ENCODE peak calls at places on chromosome 16, in six cellular contexts. P is dermis microvascular lymphatic vessel endothelial cell; R is CD4-positive, CD25-positive, alpha-beta regulatory T cell; X is heart right ventricle; S is fibroblast of the conjunctiva; O is T follicular helper cell. V is an unnamed sample.

GRCh38 chr16:2795714-2796143 is 2.5 kb upstream of the PRSS41 start:
- DNase-seq in S (no peak), P (no peak), R (no peak), X (no peak), O (no peak), V (peak)

GRCh38 chr16:31083081-31083480 is 5.7 kb downstream of the PRSS53 start:
- DNase-seq in O (no peak), P (no peak), R (no peak), S (no peak), X (no peak), V (no peak)

GRCh38 chr16:10984509-10984908 is 40.1 kb downstream of the CLEC16A start:
- DNase-seq in S (no peak), P (no peak), R (peak), X (no peak), O (no peak), V (no peak)

GRCh38 chr16:85707528-85708095 is 18.9 kb upstream of the GINS2 start:
- DNase-seq in R (no peak), X (no peak), S (no peak), P (no peak), O (no peak), V (no peak)

GRCh38 chr16:30114411-30114810 is 1.1 kb upstream of the GDPD3 start:
- DNase-seq in S (no peak), X (no peak), R (no peak), O (no peak), P (no peak), V (no peak)

GRCh38 chr16:61872778-61873119 is 163.5 kb downstream of the CDH8 start:
- DNase-seq in R (no peak), S (no peak), X (no peak), O (no peak), P (no peak), V (no peak)

GRCh38 chr16:26668026-26668425 is 398.7 kb upstream of the C16orf82 start:
- DNase-seq in O (no peak), R (no peak), X (no peak), S (no peak), P (no peak), V (no peak)

GRCh38 chr16:68887107-68887506 is 43.8 kb downstream of the TANGO6 start:
- DNase-seq in S (no peak), O (no peak), R (no peak), P (no peak), X (no peak), V (no peak)

GRCh38 chr16:75415169-75415908 is 18.0 kb downstream of the CFDP1 start:
- DNase-seq in R (no peak), X (no peak), S (no peak), O (no peak), P (no peak), V (no peak)

GRCh38 chr16:61798741-61799140 is 237.5 kb downstream of the CDH8 start:
- DNase-seq in S (no peak), P (no peak), R (no peak), O (no peak), X (no peak), V (no peak)

GRCh38 chr16:19884021-19884485 is 595 bp downstream of the GPRC5B start:
- DNase-seq in X (peak), O (no peak), S (no peak), R (no peak), P (peak), V (peak)

GRCh38 chr16:3023669-3024478 is at the start of the genes HCFC1R1 and THOC6:
- DNase-seq in R (peak), P (peak), S (peak), O (peak), X (peak), V (peak)

GRCh38 chr16:76081936-76082335 is 195.3 kb upstream of the CNTNAP4 start:
- DNase-seq in P (no peak), R (no peak), S (no peak), O (no peak), X (no peak), V (no peak)

GRCh38 chr16:6573577-6573976 is 759.1 kb upstream of the RBFOX1 start:
- DNase-seq in S (no peak), X (peak), R (no peak), P (no peak), O (no peak), V (peak)

GRCh38 chr16:51763072-51763658 is 612.1 kb upstream of the SALL1 start:
- DNase-seq in P (no peak), X (no peak), O (no peak), S (no peak), R (no peak), V (no peak)

GRCh38 chr16:46632778-46633733 is 11.9 kb upstream of the SHCBP1 start:
- DNase-seq in P (no peak), R (no peak), X (no peak), S (no peak), O (no peak), V (no peak)

GRCh38 chr16:22233050-22233405 is 26.9 kb downstream of the EEF2K start:
- DNase-seq in R (no peak), S (no peak), P (no peak), O (no peak), X (no peak), V (no peak)

GRCh38 chr16:79613009-79613408 is 12.5 kb upstream of the MAF start:
- DNase-seq in O (no peak), S (no peak), R (no peak), X (no peak), P (no peak), V (no peak)

GRCh38 chr16:1653023-1653422 is 25.1 kb upstream of the JPT2 start:
- DNase-seq in O (no peak), R (no peak), P (no peak), X (no peak), S (no peak), V (no peak)

V was measured in left colon.